ENCODE peak calls at places on chromosomes 2 and 18, in four cellular contexts. I is GM10248, E is hepatocyte, Q is RWPE1. R is an unnamed sample.

GRCh38 chr2:217801115-217801531 is 201.7 kb downstream of the TNS1 start:
- DNase-seq in I (no peak), E (no peak), Q (no peak), R (no peak)

GRCh38 chr18:27922780-27923179 is 254.2 kb downstream of the CDH2 start:
- DNase-seq in I (no peak), E (no peak), Q (no peak), R (no peak)

GRCh38 chr2:28716265-28716865 is 35.3 kb upstream of the PPP1CB start:
- DNase-seq in I (peak), E (peak), Q (peak), R (peak)

GRCh38 chr2:53880756-53881155 is 21.0 kb upstream of the GPR75 start:
- DNase-seq in I (no peak), E (no peak), Q (peak), R (peak)

GRCh38 chr2:96636772-96637171 is 1.3 kb downstream of the KANSL3 start:
- DNase-seq in I (no peak), E (no peak), Q (no peak), R (peak)

GRCh38 chr18:11948852-11949523 is 32.3 kb upstream of the IMPA2 start:
- DNase-seq in I (no peak), E (no peak), Q (no peak), R (no peak)

GRCh38 chr2:151043484-151043883 is 218.2 kb downstream of the RBM43 start:
- DNase-seq in I (no peak), E (no peak), Q (peak), R (peak)

GRCh38 chr2:66851449-66851872 is 416.5 kb downstream of the MEIS1 start:
- DNase-seq in I (no peak), E (peak), Q (no peak), R (peak)

GRCh38 chr2:132412021-132412420 is 4.6 kb upstream of the GPR39 start:
- DNase-seq in I (no peak), E (no peak), Q (no peak), R (no peak)

GRCh38 chr18:58671122-58671940 is at the start of gene MALT1:
- DNase-seq in I (peak), E (peak), Q (peak), R (peak)

GRCh38 chr2:66496680-66497420 is 61.9 kb downstream of the MEIS1 start:
- DNase-seq in I (no peak), E (no peak), Q (no peak), R (peak)

GRCh38 chr2:86029873-86030272 is 75.8 kb downstream of the POLR1A start:
- DNase-seq in I (no peak), E (no peak), Q (no peak), R (no peak)

GRCh38 chr2:145026456-145027072 is 506.6 kb upstream of the ZEB2 start:
- DNase-seq in I (no peak), E (no peak), Q (no peak), R (no peak)

DNA sequence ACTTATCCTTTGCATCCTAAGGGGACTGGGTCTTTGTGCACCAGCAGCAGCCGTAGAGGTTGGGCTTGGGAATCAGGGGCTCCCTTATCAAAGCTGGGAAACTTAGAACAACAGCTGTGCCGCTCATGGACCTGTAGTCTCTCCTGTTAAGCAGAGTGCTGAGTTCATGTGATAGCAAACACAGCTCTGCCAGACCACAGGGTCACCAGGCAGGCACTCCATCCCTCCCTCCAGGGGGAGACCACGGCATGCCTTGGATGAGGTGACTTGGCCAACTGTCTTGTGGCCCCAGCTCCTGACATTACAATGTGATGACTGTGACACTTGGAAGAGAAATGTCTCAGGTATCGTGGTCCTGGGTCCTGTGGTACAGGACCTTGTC is 60.0 kb downstream of the DGKD start:
- DNase-seq in I (no peak), E (no peak), Q (no peak), R (peak)
- TF ChIP-seq CTCF in I (no peak), E (no peak), Q (no peak), R (no peak)

GRCh38 chr18:36212301-36212977 is 25.1 kb downstream of the MOCOS start:
- DNase-seq in I (no peak), E (no peak), Q (no peak), R (no peak)
- TF ChIP-seq CTCF in I (no peak), E (no peak), Q (no peak), R (no peak)

GRCh38 chr2:12404497-12404896 is 312.2 kb upstream of the TRIB2 start:
- DNase-seq in I (no peak), E (no peak), Q (no peak), R (no peak)
- TF ChIP-seq CTCF in I (no peak), E (no peak), Q (no peak), R (no peak)

GRCh38 chr18:69980982-69981804 is 33.5 kb upstream of the CD226 start:
- DNase-seq in I (no peak), E (no peak), Q (no peak), R (no peak)

GRCh38 chr18:69978743-69979715 is 31.4 kb upstream of the CD226 start:
- DNase-seq in I (peak), E (no peak), Q (no peak), R (no peak)

GRCh38 chr18:69982417-69982816 is 34.7 kb upstream of the CD226 start:
- DNase-seq in I (no peak), E (no peak), Q (no peak), R (no peak)

GRCh38 chr18:69981948-69982347 is 34.3 kb upstream of the CD226 start:
- DNase-seq in I (no peak), E (no peak), Q (no peak), R (no peak)

DNA sequence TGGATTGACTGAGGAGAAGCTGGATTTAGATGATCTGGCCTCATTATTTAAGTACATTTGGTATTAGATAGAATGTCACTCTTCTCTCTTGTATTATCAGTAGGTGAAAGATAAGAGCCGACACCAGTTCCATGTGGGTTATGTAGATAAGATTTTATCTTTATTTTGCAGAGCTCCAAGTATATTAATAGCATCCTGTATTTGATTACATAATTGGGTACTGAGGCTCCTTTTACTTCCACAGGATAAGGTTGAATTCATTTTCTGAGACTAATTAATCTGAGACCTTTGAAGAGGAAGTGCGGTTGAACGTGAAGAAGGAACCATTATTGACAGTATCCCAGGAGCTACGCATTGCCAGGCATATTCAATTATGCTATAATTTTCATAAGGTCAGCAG is 32.8 kb upstream of the CD226 start:
- DNase-seq in I (no peak), E (no peak), Q (no peak), R (no peak)
- TF ChIP-seq CTCF in I (no peak), E (no peak), Q (no peak), R (no peak)

DNA sequence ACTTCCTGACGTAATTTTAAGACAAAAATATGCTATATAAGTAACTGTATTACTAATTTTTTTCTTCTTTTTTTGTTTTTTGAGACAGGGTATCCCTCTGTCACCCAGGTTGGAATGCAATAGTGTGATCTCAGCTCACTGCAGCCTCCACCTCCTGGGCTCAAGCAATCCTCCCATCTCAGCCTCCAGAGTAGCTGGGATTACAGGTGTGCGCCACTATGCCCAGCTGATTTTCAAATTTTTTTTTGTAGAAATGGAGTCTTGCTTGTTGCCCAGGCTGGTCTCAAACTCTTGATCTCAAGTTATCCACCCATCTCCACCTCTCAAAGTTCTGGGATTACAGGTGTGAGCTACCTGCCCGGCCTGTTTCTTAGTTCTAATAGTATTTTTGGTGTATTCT is 29.7 kb downstream of the TCF23 start:
- DNase-seq in I (no peak), E (no peak), Q (no peak), R (no peak)
- TF ChIP-seq CTCF in I (no peak), E (no peak), Q (no peak), R (no peak)